ENCODE peak calls at places on chromosome 10, in ten cellular contexts. R is fibroblast of lung, U is uterus, L is HL-60, I is tibial nerve, C is body of pancreas, N is H1, S is brain microvascular endothelial cell, P is tibial artery, O is foreskin keratinocyte. V is an unnamed sample.

GRCh38 chr10:71302874-71303568 is 16.0 kb upstream of the SLC29A3 start:
- DNase-seq in R (peak; percentile 66), U (no peak), L (no peak), I (no peak), C (no peak), N (no peak), S (peak; percentile 40), P (no peak), O (no peak), V (peak; percentile 80)

GRCh38 chr10:118501637-118502440 is 93.6 kb downstream of the PRLHR start:
- DNase-seq in R (no peak), U (no peak), L (peak; percentile 65), I (no peak), C (no peak), N (no peak), S (peak; percentile 35), P (no peak), O (peak; percentile 99), V (peak; percentile 50)

GRCh38 chr10:28089467-28089866 is 90.6 kb upstream of the ODAD2 start:
- DNase-seq in R (peak; percentile 80), U (no peak), L (no peak), I (no peak), C (no peak), N (no peak), S (peak; percentile 95), P (no peak), O (peak; percentile 68), V (no peak)

GRCh38 chr10:93075369-93076221 is 1.9 kb downstream of the CYP26A1 start:
- DNase-seq in R (no peak), U (no peak), L (no peak), I (no peak), C (no peak), N (no peak), S (no peak), P (no peak), O (no peak), V (no peak)

GRCh38 chr10:29512460-29512974 is 122.3 kb downstream of the SVIL start:
- DNase-seq in R (no peak), U (no peak), L (no peak), I (no peak), C (no peak), N (no peak), S (no peak), P (no peak), O (no peak), V (no peak)

GRCh38 chr10:31194986-31195385 is 124.0 kb upstream of the ZEB1 start:
- DNase-seq in R (no peak), U (no peak), L (no peak), I (no peak), C (no peak), N (no peak), S (no peak), P (no peak), O (no peak), V (no peak)

GRCh38 chr10:34240031-34240430 is 575.1 kb downstream of the PARD3 start:
- DNase-seq in R (peak; percentile 36), U (no peak), L (no peak), I (no peak), C (no peak), N (no peak), S (no peak), P (no peak), O (no peak), V (no peak)

GRCh38 chr10:46222364-46222935 is 64.3 kb upstream of the ANTXRL start:
- DNase-seq in R (no peak), U (no peak), L (no peak), I (no peak), C (no peak), N (no peak), S (peak; percentile 48), P (no peak), O (no peak), V (no peak)

DNA sequence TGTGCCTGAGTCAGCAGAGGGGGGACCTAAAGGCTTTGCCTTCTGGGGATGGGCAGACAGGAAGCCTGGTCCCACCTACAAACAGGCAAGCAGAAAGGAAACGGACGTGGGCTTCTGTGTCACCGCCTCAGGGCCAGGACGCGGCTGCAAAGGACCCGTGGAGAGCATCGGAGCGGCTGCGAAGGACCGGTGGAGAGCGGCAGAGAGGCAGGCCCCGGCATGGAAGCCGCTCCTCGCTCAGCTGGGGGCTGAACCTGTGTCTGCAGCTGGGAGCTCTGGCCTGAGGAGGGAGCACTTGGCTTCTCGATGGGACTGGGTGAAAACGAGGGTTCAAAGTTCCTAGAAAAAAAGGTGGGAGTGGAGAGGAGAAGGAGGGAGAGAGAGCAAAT is 125.4 kb upstream of the PPP2R2D start:
- DNase-seq in R (no peak), U (no peak), L (no peak), I (no peak), C (no peak), N (no peak), S (no peak), P (no peak), O (no peak), V (no peak)
- TF ChIP-seq CTCF in R (no peak), U (no peak), L (no peak), I (no peak), C (no peak), N (peak; percentile 71), S (no peak), P (no peak), O (no peak), V (no peak)

GRCh38 chr10:99595770-99596465 is 24.3 kb downstream of the SLC25A28 start:
- DNase-seq in R (no peak), U (no peak), L (no peak), I (no peak), C (no peak), N (peak; percentile 13), S (no peak), P (no peak), O (no peak), V (peak; percentile 31)

GRCh38 chr10:99598781-99599481 is 21.3 kb downstream of the SLC25A28 start:
- DNase-seq in R (no peak), U (no peak), L (no peak), I (no peak), C (no peak), N (no peak), S (no peak), P (no peak), O (no peak), V (no peak)

GRCh38 chr10:99595236-99595635 is 25.0 kb downstream of the SLC25A28 start:
- DNase-seq in R (no peak), U (no peak), L (no peak), I (no peak), C (no peak), N (no peak), S (no peak), P (no peak), O (no peak), V (no peak)

GRCh38 chr10:99593312-99593711 is 26.9 kb downstream of the SLC25A28 start:
- DNase-seq in R (no peak), U (no peak), L (no peak), I (no peak), C (no peak), N (no peak), S (no peak), P (no peak), O (no peak), V (peak; percentile 76)

DNA sequence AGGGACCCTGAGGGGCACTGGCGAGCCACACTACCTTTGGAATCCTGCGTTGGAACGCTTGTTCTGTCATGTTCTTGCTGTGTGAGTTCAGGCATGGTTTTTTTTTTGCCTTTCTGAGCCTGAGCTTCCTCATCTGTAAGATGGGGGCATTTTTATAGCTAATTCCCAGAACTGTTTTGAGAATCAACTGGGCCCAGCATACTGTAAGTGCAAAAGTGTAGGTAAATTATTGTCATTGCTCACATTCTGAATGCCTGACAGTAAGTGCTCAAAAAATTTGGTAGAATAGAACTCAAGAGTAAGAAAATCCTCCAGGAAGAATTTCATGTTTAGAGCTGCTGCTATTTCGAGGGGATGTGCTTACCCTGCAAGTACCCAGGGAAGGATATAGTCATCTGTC is 22.2 kb downstream of the SLC25A28 start:
- DNase-seq in R (no peak), U (no peak), L (no peak), I (no peak), C (no peak), N (no peak), S (no peak), P (no peak), O (no peak), V (no peak)
- H3K27ac ChIP-seq in R (no peak overlapping the region), U (no peak overlapping the region), L (no peak overlapping the region), I (no peak overlapping the region), C (no peak overlapping the region), N (no peak overlapping the region), S (no peak overlapping the region), P (no peak overlapping the region), O (no peak overlapping the region), V (no peak overlapping the region)

GRCh38 chr10:35640951-35641429 is 1.1 kb downstream of the FZD8 start:
- DNase-seq in R (peak; percentile 82), U (peak; percentile 44), L (peak; percentile 47), I (no peak), C (peak; percentile 76), N (no peak), S (peak; percentile 76), P (peak; percentile 66), O (peak; percentile 73), V (peak; percentile 85)

GRCh38 chr10:35638116-35638515 is 4.0 kb downstream of the FZD8 start:
- DNase-seq in R (no peak), U (no peak), L (no peak), I (no peak), C (no peak), N (no peak), S (no peak), P (no peak), O (no peak), V (no peak)

GRCh38 chr10:35639021-35639521 is 3.0 kb downstream of the FZD8 start:
- DNase-seq in R (no peak), U (no peak), L (no peak), I (no peak), C (no peak), N (no peak), S (no peak), P (no peak), O (no peak), V (peak; percentile 13)

GRCh38 chr10:35640474-35640873 is 1.6 kb downstream of the FZD8 start:
- DNase-seq in R (peak; percentile 69), U (peak; percentile 42), L (no peak), I (peak; percentile 57), C (peak; percentile 74), N (no peak), S (peak; percentile 43), P (peak; percentile 57), O (no peak), V (peak; percentile 87)

DNA sequence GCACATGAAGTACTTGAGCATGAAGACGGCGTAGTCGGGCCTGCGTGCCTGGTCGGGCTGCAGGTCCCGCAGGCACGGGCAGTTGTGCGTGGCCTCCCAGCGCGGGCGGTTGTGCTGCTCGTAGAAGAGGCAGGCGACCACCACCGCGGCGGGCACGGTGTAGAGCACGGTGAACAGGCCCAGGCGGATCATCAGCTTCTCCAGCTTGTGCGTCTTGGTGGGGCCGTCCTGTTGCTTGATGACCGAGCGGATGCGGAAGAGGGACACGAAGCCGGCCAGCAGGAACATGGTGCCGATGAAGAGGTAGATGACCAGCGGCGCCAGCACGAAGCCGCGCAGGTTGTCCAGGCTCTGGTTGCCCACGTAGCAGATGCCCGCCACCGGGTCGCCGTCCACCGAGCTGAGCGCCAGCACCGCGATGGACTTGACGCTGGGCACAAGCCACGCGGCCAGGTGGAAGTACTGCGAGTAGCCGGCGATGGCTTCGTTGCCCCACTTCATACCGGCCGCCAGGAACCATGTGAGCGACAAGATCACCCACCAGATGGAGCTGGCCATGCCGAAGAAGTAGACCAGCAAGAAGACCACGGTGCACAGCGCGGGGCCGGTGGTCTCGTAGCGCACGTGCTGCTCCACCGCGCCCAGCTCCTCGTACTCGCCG is 2.3 kb downstream of the FZD8 start:
- DNase-seq in R (peak; percentile 33), U (peak; percentile 22), L (no peak), I (no peak), C (peak; percentile 42), N (no peak), S (peak; percentile 24), P (peak; percentile 37), O (no peak), V (peak; percentile 59)
- TF ChIP-seq CTCF in R (no peak), U (no peak), L (no peak), I (no peak), C (no peak), N (peak; percentile 40), S (peak; percentile 48), P (no peak), O (peak; percentile 12), V (no peak)

DNA sequence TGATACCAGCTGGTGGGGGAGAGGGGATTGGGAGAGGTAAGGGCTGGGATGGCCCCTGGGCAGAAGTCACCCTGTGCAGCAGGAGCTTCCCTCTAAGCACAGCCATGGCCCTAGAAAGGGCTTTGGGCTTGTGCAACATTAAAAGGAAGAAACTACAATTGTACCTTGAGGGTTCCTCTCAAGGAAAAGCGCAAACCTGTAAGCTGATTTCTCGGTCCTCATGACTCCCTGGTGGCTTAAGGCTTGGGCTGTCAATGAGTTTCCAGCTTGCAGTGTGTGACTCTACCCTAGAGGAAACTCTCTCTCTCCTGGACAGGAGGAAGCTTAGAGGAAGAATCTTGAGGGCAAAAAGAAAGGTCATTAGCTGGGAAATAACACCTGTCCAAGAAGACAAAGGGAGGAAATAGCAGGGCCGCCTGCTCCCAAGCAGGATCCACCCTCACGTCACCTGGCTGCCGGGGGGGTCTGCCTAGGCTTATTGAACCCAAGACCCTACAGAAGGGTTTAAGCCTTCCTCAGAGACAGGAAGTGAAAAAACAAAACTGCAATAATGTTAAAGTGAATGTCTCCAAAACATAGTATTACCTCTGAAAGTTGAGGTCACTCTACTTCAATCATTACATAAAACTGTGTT is 112.5 kb downstream of the WDR11 start:
- DNase-seq in R (no peak), U (no peak), L (no peak), I (no peak), C (no peak), N (no peak), S (no peak), P (no peak), O (no peak), V (no peak)
- H3K27ac ChIP-seq in R (no peak overlapping the region), U (no peak overlapping the region), L (no peak overlapping the region), I (no peak overlapping the region), C (no peak overlapping the region), N (no peak overlapping the region), S (no peak overlapping the region), P (no peak overlapping the region), O (no peak overlapping the region), V (peak overlapping the region; percentile 61)

V was measured in hepatocyte.